ENCODE peak calls at places on chromosomes 13 and 19, in ten cellular contexts. M, Z, V, L, T, R, U, Y, H and F are unnamed samples. For H3K27me3, H3K9me3 and H3K4me1, the result is how much of the 10 kb centered on the place peaks cover.

GRCh38 chr19:8252922-8253589 is 43.9 kb downstream of the CERS4 start:
- DNase-seq in U (peak), R (peak), V (peak), M (peak), T (peak), H (peak), Y (peak), Z (peak), L (peak), F (peak)

GRCh38 chr13:38090913-38091312 is 221.3 kb upstream of the TRPC4 start:
- DNase-seq in R (no peak), T (no peak), Z (peak), M (no peak), Y (no peak), L (no peak), H (no peak), V (no peak), U (no peak), F (no peak)

GRCh38 chr19:15464394-15465385 is at the start of gene RASAL3:
- DNase-seq in U (no peak), T (no peak), Y (no peak), L (no peak), Z (no peak), V (peak), M (no peak), H (no peak), R (no peak), F (no peak)

GRCh38 chr19:29749450-29749849 is 34.4 kb upstream of the C19orf12 start:
- DNase-seq in U (no peak), Y (no peak), L (no peak), T (no peak), H (no peak), V (no peak), M (no peak), R (no peak), Z (no peak), F (no peak)

GRCh38 chr13:77894743-77895142 is 23.9 kb downstream of the EDNRB start:
- DNase-seq in L (no peak), M (no peak), U (no peak), T (no peak), R (no peak), V (no peak), H (no peak), Z (no peak), Y (no peak), F (no peak)

GRCh38 chr13:79497852-79498251 is 16.9 kb downstream of the NDFIP2 start:
- DNase-seq in L (no peak), U (no peak), R (no peak), T (no peak), Z (no peak), Y (no peak), M (no peak), V (no peak), H (no peak), F (no peak)

GRCh38 chr13:114119196-114119595 is 13.2 kb downstream of the RASA3 start:
- DNase-seq in Z (no peak), L (no peak), T (no peak), U (peak), R (peak), Y (peak), M (no peak), H (peak), V (no peak), F (no peak)

GRCh38 chr13:42796747-42797356 is 15.5 kb downstream of the FAM216B start:
- DNase-seq in H (no peak), R (no peak), T (no peak), M (no peak), Z (no peak), V (no peak), L (no peak), Y (no peak), U (no peak), F (no peak)

GRCh38 chr13:113152894-113153809 is 5.3 kb upstream of the PROZ start:
- DNase-seq in V (peak), M (no peak), R (no peak), Z (no peak), H (no peak), T (no peak), L (no peak), Y (no peak), U (peak), F (no peak)

GRCh38 chr19:48659768-48660167 is 13.0 kb downstream of the NTN5 start:
- DNase-seq in V (no peak), R (peak), L (no peak), M (no peak), H (no peak), U (peak), T (peak), Z (no peak), Y (no peak), F (no peak)

GRCh38 chr13:39963612-39964011 is 308.1 kb downstream of the COG6 start:
- DNase-seq in Z (no peak), R (no peak), L (no peak), M (no peak), U (no peak), V (no peak), H (no peak), T (no peak), Y (no peak), F (no peak)

GRCh38 chr13:107367258-107367657 is 799.3 kb upstream of the ARGLU1 start:
- DNase-seq in T (no peak), L (no peak), U (no peak), V (no peak), H (peak), R (no peak), Z (no peak), M (no peak), Y (no peak), F (no peak)

GRCh38 chr19:53424968-53425597 is 6.7 kb upstream of the ZNF761 start:
- DNase-seq in T (peak), U (peak), M (peak), H (peak), Y (peak), V (peak), R (peak), Z (peak), L (no peak), F (peak)

GRCh38 chr13:99501952-99502310 is 659 bp downstream of the TM9SF2 start:
- DNase-seq in L (no peak), T (no peak), R (peak), Y (peak), V (peak), M (no peak), H (peak), Z (peak), U (peak), F (no peak)

GRCh38 chr13:110699148-110700145 is 6.5 kb downstream of the CARS2 start:
- DNase-seq in V (no peak), Y (no peak), T (no peak), Z (no peak), U (no peak), R (no peak), L (no peak), H (no peak), M (no peak), F (no peak)

GRCh38 chr13:104106705-104107393 is 1040.6 kb upstream of the SLC10A2 start:
- DNase-seq in M (no peak), Y (no peak), U (no peak), V (no peak), Z (peak), L (no peak), H (peak), T (no peak), R (peak), F (no peak)

GRCh38 chr19:54426291-54426918 is 11.1 kb downstream of the TTYH1 start:
- DNase-seq in H (no peak), Z (no peak), U (no peak), V (no peak), R (no peak), M (no peak), T (no peak), Y (no peak), L (no peak), F (no peak)

GRCh38 chr19:42879613-42880012 is at the start of gene PSG1:
- DNase-seq in H (no peak), U (no peak), R (no peak), M (no peak), L (no peak), T (no peak), Z (no peak), Y (no peak), V (no peak), F (no peak)

GRCh38 chr13:98858206-98858605 is 105.7 kb upstream of the SLC15A1 start:
- DNase-seq in Z (no peak), M (no peak), U (no peak), R (no peak), V (no peak), H (no peak), T (no peak), L (no peak), Y (no peak), F (no peak)

GRCh38 chr13:50693755-50694154 is 149.7 kb downstream of the DLEU7 start:
- DNase-seq in H (no peak), L (no peak), R (no peak), Y (no peak), Z (no peak), T (no peak), M (no peak), U (no peak), V (no peak), F (no peak)

GRCh38 chr13:31069808-31070544 is 91.7 kb downstream of the HSPH1 start:
- DNase-seq in L (no peak), Z (no peak), V (no peak), U (no peak), M (no peak), H (no peak), T (no peak), Y (no peak), R (no peak), F (no peak)

GRCh38 chr19:15331419-15332310 is 674 bp downstream of the BRD4 start:
- DNase-seq in U (peak), V (peak), M (no peak), T (peak), H (no peak), Z (peak), Y (peak), L (no peak), R (peak), F (peak)

GRCh38 chr19:41478875-41479756 is 36.2 kb downstream of the ERICH4 start:
- DNase-seq in Y (no peak), L (no peak), Z (no peak), V (no peak), T (no peak), U (no peak), M (no peak), H (no peak), R (no peak), F (no peak)

GRCh38 chr19:41476583-41476982 is 33.6 kb downstream of the ERICH4 start:
- DNase-seq in T (no peak), M (no peak), Z (no peak), R (no peak), V (no peak), U (no peak), H (no peak), Y (no peak), L (no peak), F (no peak)

GRCh38 chr19:41479757-41480191 is 36.8 kb downstream of the ERICH4 start:
- DNase-seq in L (no peak), H (no peak), Z (no peak), V (no peak), U (no peak), M (no peak), T (no peak), Y (no peak), R (no peak), F (no peak)

GRCh38 chr19:41480336-41480735 is 37.4 kb downstream of the ERICH4 start:
- DNase-seq in H (no peak), R (no peak), Z (no peak), M (no peak), U (no peak), Y (no peak), L (no peak), V (no peak), T (no peak), F (no peak)

DNA sequence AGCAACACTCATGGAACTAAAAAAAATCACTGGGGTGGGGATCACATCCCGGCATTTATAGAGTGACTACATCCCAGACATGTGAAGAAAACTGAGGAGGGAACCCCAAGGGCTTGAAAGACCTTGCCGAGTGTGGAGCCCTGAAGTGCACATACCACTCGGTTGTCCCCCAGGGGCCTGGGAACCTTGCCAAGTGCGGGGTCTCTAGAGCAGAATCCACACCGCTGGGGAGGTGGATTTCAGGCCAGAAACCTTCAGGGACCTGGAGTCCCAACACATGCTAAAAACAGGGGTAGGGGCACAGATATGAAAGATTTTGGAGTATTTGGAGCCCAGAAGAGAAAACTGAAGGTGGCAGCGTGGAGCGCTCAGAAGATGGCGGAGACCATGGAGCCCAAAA is 35.2 kb downstream of the ERICH4 start:
- DNase-seq in H (no peak), Y (no peak), R (no peak), L (no peak), T (no peak), U (no peak), Z (no peak), V (no peak), M (no peak), F (no peak)
- H3K27me3 ChIP-seq in H (under half), Y (under half), R (under half), L (half or more), T (under half), U (under half), Z (half or more), V (under half), M (under half), F (under half)

DNA sequence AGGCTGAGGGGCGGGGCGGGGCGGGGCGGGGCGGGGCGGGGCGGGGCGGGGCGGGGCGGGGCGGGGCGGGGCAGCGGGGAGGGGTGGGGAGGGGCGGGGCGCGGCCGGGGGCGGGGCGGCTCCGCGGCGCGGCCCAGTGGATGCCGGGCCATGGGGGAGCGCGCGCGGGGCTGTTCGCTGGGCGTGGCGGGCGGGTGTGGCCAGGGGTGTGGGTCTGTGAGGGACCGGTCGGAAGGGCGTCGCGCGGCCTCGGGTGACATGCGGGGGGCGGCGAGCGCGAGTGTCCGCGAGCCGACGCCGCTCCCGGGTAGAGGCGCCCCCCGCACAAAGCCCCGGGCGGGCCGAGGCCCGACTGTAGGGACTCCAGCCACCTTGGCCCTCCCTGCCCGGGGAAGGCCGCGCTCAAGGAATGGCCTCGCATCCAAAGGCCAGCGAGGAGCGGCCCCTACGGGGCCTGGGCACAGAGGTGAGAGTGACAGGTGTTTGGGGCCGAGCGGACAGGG is at the start of gene ZFP28:
- DNase-seq in V (peak), R (no peak), H (no peak), Y (no peak), U (no peak), L (no peak), T (no peak), Z (peak), M (peak), F (peak)
- H3K9me3 ChIP-seq in V (half or more), R (under half), H (under half), Y (under half), U (under half), L (under half), T (under half), Z (under half), M (under half), F (under half)

GRCh38 chr19:18152444-18152816 is 533 bp upstream of the PIK3R2 start:
- DNase-seq in R (peak), U (peak), T (peak), L (peak), Z (peak), V (peak), Y (peak), M (peak), H (peak), F (peak)

GRCh38 chr19:18150776-18151624 is 2.0 kb upstream of the PIK3R2 start:
- DNase-seq in R (no peak), M (no peak), H (no peak), L (no peak), Y (no peak), U (no peak), V (no peak), T (no peak), Z (no peak), F (no peak)

GRCh38 chr19:18153555-18154134 is 682 bp downstream of the PIK3R2 start:
- DNase-seq in T (peak), Y (no peak), U (peak), L (no peak), V (peak), M (no peak), H (no peak), Z (no peak), R (no peak), F (no peak)

GRCh38 chr19:18155095-18156087 is 2.4 kb downstream of the PIK3R2 start:
- DNase-seq in Y (no peak), M (no peak), U (peak), L (no peak), T (no peak), H (no peak), V (peak), Z (no peak), R (no peak), F (no peak)

GRCh38 chr19:18152817-18153554 is at the start of gene PIK3R2:
- DNase-seq in U (peak), L (peak), R (peak), M (peak), Z (peak), V (peak), H (peak), Y (peak), T (peak), F (peak)
- H3K4me1 ChIP-seq in U (under half), L (under half), R (under half), M (under half), Z (under half), V (under half), H (under half), Y (under half), T (under half), F (under half)

GRCh38 chr13:91520952-91521351 is 122.5 kb downstream of the GPC5 start:
- DNase-seq in R (no peak), V (no peak), H (no peak), Z (no peak), T (no peak), L (no peak), M (no peak), Y (peak), U (no peak), F (no peak)
- H3K27me3 ChIP-seq in R (under half), V (under half), H (under half), Z (under half), T (under half), L (under half), M (under half), Y (under half), U (under half), F (under half)

DNA sequence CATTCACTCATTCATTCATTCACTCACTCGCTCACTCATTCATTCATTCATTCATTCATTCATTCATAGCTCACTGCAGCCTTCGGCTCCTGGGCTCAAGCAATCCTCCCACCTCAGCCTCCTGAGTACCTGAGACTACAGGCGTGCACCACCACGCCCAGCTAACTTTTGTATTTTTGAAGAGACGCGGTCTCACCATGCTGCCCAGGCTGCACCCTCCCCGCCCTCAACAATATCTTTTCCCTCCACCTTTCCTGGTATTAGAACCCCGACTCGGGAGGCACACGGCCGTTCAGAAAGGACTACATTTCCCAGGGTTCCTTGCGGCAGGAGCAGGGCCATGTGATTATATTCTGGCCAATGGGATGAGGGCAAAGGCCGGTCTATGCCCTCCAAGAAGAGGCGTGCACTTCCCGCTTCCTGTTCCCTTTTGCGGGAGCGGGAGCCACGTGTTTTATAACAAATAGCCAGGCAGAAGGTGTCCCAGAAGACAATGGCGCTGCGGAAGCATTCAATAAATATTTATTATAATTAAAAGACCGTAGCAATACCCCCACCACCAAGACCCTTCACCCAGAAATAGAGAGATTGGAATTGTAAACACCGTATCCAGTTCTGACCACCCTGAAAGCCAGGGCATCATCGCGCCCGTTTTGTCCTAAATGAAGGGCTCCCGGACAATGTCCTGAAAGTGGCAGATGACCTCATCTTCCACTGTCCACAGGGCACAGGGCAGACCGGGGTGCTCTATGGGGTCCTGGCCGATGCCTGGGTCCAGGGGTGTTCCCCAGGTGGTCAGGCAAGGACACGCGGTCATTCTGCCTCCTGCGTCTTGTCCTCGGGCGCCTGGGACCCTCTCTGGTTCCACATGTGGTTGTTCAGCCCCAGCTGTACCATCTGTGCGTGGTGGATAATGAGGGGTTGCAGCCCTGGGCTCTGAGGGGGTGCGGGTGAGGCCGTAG is 15.8 kb downstream of the TICAM1 start:
- DNase-seq in Z (peak), Y (peak), H (peak), T (peak), U (peak), V (peak), M (peak), R (peak), L (peak), F (peak)
- H3K9me3 ChIP-seq in Z (under half), Y (under half), H (under half), T (under half), U (under half), V (under half), M (under half), R (under half), L (under half), F (under half)

GRCh38 chr13:73335226-73335625 is 276.4 kb downstream of the KLF5 start:
- DNase-seq in Z (no peak), M (no peak), L (peak), H (peak), U (no peak), Y (peak), T (no peak), V (no peak), R (peak), F (no peak)
- H3K4me1 ChIP-seq in Z (under half), M (under half), L (under half), H (under half), U (under half), Y (under half), T (under half), V (under half), R (under half), F (under half)

GRCh38 chr19:39692822-39693221 is 11.5 kb upstream of the LGALS14 start:
- DNase-seq in U (no peak), Y (no peak), R (no peak), L (no peak), H (no peak), V (no peak), M (no peak), T (no peak), Z (no peak), F (no peak)

GRCh38 chr19:39698535-39698934 is 5.7 kb upstream of the LGALS14 start:
- DNase-seq in T (no peak), R (no peak), M (no peak), L (no peak), V (no peak), Y (no peak), H (no peak), U (no peak), Z (no peak), F (no peak)

GRCh38 chr19:39695759-39696158 is 8.5 kb upstream of the LGALS14 start:
- DNase-seq in M (no peak), R (no peak), Z (no peak), T (no peak), V (no peak), H (no peak), U (no peak), L (no peak), Y (no peak), F (no peak)

GRCh38 chr19:39692166-39692565 is 12.1 kb upstream of the LGALS14 start:
- DNase-seq in U (no peak), Z (no peak), H (no peak), L (no peak), Y (no peak), V (no peak), R (no peak), T (no peak), M (no peak), F (no peak)

GRCh38 chr19:39696418-39696817 is 7.9 kb upstream of the LGALS14 start:
- DNase-seq in M (no peak), R (peak), V (no peak), T (peak), Z (no peak), H (no peak), U (no peak), Y (no peak), L (no peak), F (no peak)
- H3K27me3 ChIP-seq in M (under half), R (under half), V (under half), T (under half), Z (under half), H (under half), U (under half), Y (under half), L (half or more), F (under half)